ENCODE peak calls at places on chromosomes 2 and 18, in nine cellular contexts. I, R, L, G, Q, Y, S, T and U are unnamed samples. For H3K9me3, the result is how much of the 10 kb centered on the place peaks cover.

GRCh38 chr2:231245253-231246094 is 47.0 kb downstream of the ARMC9 start:
- DNase-seq in I (no peak), R (peak), L (no peak), G (no peak), Q (no peak), Y (peak), S (no peak), T (no peak), U (no peak)

GRCh38 chr18:69725009-69725408 is 222.7 kb downstream of the CD226 start:
- DNase-seq in I (no peak), R (no peak), L (no peak), G (no peak), Q (peak), Y (no peak), S (no peak), T (no peak), U (no peak)

GRCh38 chr2:74893332-74893731 is 59.4 kb downstream of the HK2 start:
- DNase-seq in I (no peak), R (no peak), L (no peak), G (no peak), Q (no peak), Y (peak), S (no peak), T (no peak), U (no peak)

GRCh38 chr2:231621051-231621879 is 28.6 kb downstream of the TEX44 start:
- DNase-seq in I (no peak), R (no peak), L (no peak), G (no peak), Q (no peak), Y (no peak), S (no peak), T (no peak), U (no peak)

GRCh38 chr2:173999272-173999671 is 34.1 kb upstream of the SP3 start:
- DNase-seq in I (peak), R (peak), L (no peak), G (no peak), Q (peak), Y (no peak), S (no peak), T (no peak), U (no peak)

GRCh38 chr2:151632993-151633592 is 101.2 kb downstream of the NEB start:
- DNase-seq in I (no peak), R (no peak), L (no peak), G (no peak), Q (no peak), Y (peak), S (no peak), T (peak), U (no peak)

GRCh38 chr2:20431772-20432171 is 15.1 kb upstream of the RHOB start:
- DNase-seq in I (no peak), R (no peak), L (no peak), G (no peak), Q (peak), Y (no peak), S (no peak), T (no peak), U (no peak)

GRCh38 chr2:101697794-101698418 is 399 bp downstream of the MAP4K4 start:
- DNase-seq in I (no peak), R (peak), L (no peak), G (no peak), Q (no peak), Y (no peak), S (peak), T (no peak), U (peak)

GRCh38 chr18:23573948-23574431 is 12.3 kb downstream of the NPC1 start:
- DNase-seq in I (no peak), R (no peak), L (peak), G (peak), Q (no peak), Y (no peak), S (peak), T (no peak), U (peak)

GRCh38 chr2:121489284-121489683 is 41.4 kb upstream of the RNU4ATAC start:
- DNase-seq in I (no peak), R (peak), L (no peak), G (no peak), Q (no peak), Y (peak), S (no peak), T (no peak), U (no peak)

GRCh38 chr2:49360051-49360767 is 205.9 kb upstream of the FSHR start:
- DNase-seq in I (no peak), R (no peak), L (no peak), G (no peak), Q (no peak), Y (no peak), S (no peak), T (no peak), U (no peak)

GRCh38 chr2:120589782-120590608 is 145.7 kb upstream of the GLI2 start:
- DNase-seq in I (no peak), R (no peak), L (no peak), G (no peak), Q (no peak), Y (peak), S (no peak), T (no peak), U (peak)

GRCh38 chr18:23617412-23618009 is 31.2 kb upstream of the NPC1 start:
- DNase-seq in I (no peak), R (no peak), L (no peak), G (no peak), Q (no peak), Y (no peak), S (no peak), T (no peak), U (no peak)

GRCh38 chr2:179071810-179072355 is 21.9 kb upstream of the CCDC141 start:
- DNase-seq in I (no peak), R (no peak), L (no peak), G (no peak), Q (no peak), Y (no peak), S (no peak), T (no peak), U (no peak)

GRCh38 chr2:96505231-96505889 is at the start of gene NEURL3:
- DNase-seq in I (no peak), R (peak), L (no peak), G (no peak), Q (no peak), Y (peak), S (no peak), T (no peak), U (no peak)

GRCh38 chr2:119011162-119011909 is 69.3 kb downstream of the MARCO start:
- DNase-seq in I (no peak), R (peak), L (peak), G (no peak), Q (no peak), Y (peak), S (peak), T (peak), U (peak)

GRCh38 chr2:54859997-54860701 is 136.7 kb downstream of the EML6 start:
- DNase-seq in I (no peak), R (no peak), L (no peak), G (no peak), Q (no peak), Y (peak), S (no peak), T (no peak), U (no peak)

GRCh38 chr2:235740821-235741220 is 247.0 kb downstream of the AGAP1 start:
- DNase-seq in I (no peak), R (no peak), L (no peak), G (no peak), Q (no peak), Y (peak), S (no peak), T (peak), U (no peak)

GRCh38 chr18:48833701-48834394 is 116.9 kb downstream of the SMAD7 start:
- DNase-seq in I (peak), R (no peak), L (peak), G (peak), Q (peak), Y (no peak), S (peak), T (no peak), U (no peak)

GRCh38 chr18:39350916-39351315 is 1785.3 kb upstream of the CELF4 start:
- DNase-seq in I (no peak), R (no peak), L (no peak), G (no peak), Q (no peak), Y (no peak), S (no peak), T (no peak), U (no peak)

GRCh38 chr2:109058215-109058614 is 69.2 kb upstream of the EDAR start:
- DNase-seq in I (no peak), R (no peak), L (no peak), G (no peak), Q (no peak), Y (no peak), S (no peak), T (no peak), U (no peak)

GRCh38 chr18:49072524-49072934 is 121.8 kb upstream of the SMAD7 start:
- DNase-seq in I (no peak), R (no peak), L (no peak), G (no peak), Q (no peak), Y (no peak), S (no peak), T (no peak), U (no peak)

GRCh38 chr18:46343940-46344372 is 239.8 kb downstream of the HAUS1 start:
- DNase-seq in I (peak), R (no peak), L (peak), G (peak), Q (peak), Y (no peak), S (peak), T (no peak), U (no peak)

GRCh38 chr2:100392715-100393114 is 24.8 kb downstream of the CHST10 start:
- DNase-seq in I (no peak), R (no peak), L (no peak), G (no peak), Q (no peak), Y (no peak), S (no peak), T (no peak), U (no peak)

GRCh38 chr2:58047373-58047674 is 718 bp downstream of the VRK2 start:
- DNase-seq in I (no peak), R (no peak), L (no peak), G (no peak), Q (no peak), Y (no peak), S (no peak), T (no peak), U (no peak)

GRCh38 chr2:44548221-44549098 is 186.7 kb downstream of the CAMKMT start:
- DNase-seq in I (no peak), R (no peak), L (no peak), G (no peak), Q (no peak), Y (no peak), S (no peak), T (no peak), U (no peak)

GRCh38 chr2:98806266-98806697 is 75.3 kb upstream of the MGAT4A start:
- DNase-seq in I (peak), R (peak), L (peak), G (no peak), Q (peak), Y (no peak), S (no peak), T (no peak), U (peak)

GRCh38 chr2:206526416-206526815 is 83.1 kb downstream of the ADAM23 start:
- DNase-seq in I (no peak), R (no peak), L (no peak), G (no peak), Q (no peak), Y (no peak), S (no peak), T (no peak), U (no peak)

GRCh38 chr2:42874838-42875801 is 82.7 kb upstream of the HAAO start:
- DNase-seq in I (peak), R (no peak), L (no peak), G (no peak), Q (peak), Y (no peak), S (no peak), T (no peak), U (peak)

GRCh38 chr18:1498216-1498615 is 593.5 kb downstream of the ADCYAP1 start:
- DNase-seq in I (no peak), R (no peak), L (no peak), G (no peak), Q (no peak), Y (no peak), S (no peak), T (no peak), U (no peak)

GRCh38 chr18:1499265-1499664 is 594.6 kb downstream of the ADCYAP1 start:
- DNase-seq in I (no peak), R (no peak), L (no peak), G (no peak), Q (no peak), Y (no peak), S (no peak), T (no peak), U (no peak)

DNA sequence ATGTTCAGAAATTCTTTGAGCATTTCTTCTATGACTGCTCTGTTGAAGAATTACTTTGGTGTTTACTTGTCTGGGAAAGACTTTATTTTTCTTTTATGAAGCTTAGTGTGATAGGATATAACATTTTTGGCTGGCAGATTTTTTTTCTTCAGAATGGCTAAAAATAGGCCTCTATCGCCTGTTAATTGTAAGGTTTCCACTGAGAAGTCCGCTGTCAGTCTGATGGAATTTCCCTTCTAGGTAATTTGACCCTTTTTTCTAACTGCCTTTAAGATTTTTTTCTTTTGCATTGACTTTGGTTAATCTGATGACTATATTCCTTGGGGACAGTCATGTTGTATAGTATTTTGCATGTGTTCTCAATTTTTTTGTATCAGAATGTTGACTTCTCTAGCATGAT is 590.7 kb downstream of the ADCYAP1 start:
- DNase-seq in I (no peak), R (no peak), L (no peak), G (no peak), Q (no peak), Y (no peak), S (no peak), T (no peak), U (no peak)
- H3K9me3 ChIP-seq in I (under half), R (under half), L (under half), G (under half), Q (under half), Y (under half), S (under half), T (under half), U (under half)

GRCh38 chr2:133053541-133053940 is 383.5 kb upstream of the LYPD1 start:
- DNase-seq in I (no peak), R (no peak), L (no peak), G (no peak), Q (no peak), Y (no peak), S (no peak), T (no peak), U (no peak)
- H3K9me3 ChIP-seq in I (under half), R (under half), L (under half), G (under half), Q (under half), Y (under half), S (under half), T (under half), U (under half)

DNA sequence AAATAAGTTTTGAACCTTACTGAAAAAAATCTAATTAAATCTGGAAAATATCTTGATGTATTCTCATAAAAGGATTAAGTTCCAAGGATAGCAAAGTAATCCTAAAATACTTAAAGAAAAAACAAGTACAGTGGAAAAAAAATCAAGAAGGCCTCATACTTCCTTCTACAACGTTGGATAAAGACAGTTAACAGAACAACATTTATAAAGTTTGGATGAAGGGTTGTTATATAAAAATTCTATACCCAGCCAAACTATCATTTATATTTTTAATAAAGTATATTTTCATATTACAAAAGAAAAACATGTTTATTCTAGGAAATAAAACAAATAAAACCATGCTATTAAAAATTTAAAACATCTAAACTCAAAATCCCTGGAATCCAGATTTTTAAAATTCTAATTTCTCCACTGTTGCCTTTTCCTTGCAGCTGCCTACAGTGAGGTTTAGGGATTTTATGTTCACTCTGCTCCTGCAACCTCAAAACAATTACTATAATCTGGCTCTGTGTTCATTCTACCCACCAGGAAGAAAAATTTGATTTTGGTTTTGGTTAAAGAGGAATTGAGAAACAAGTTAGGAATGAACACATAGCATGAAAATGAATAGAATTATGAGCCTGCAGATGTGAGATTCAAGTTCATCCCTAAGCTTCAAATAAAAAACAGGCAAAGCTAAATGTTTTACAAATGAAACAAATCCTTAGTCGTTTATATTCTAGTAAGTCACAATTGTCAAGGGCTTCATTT is 142.8 kb downstream of the LPIN1 start:
- DNase-seq in I (no peak), R (no peak), L (no peak), G (no peak), Q (no peak), Y (no peak), S (no peak), T (no peak), U (no peak)
- H3K9me3 ChIP-seq in I (under half), R (under half), L (under half), G (under half), Q (under half), Y (under half), S (under half), T (under half), U (under half)

GRCh38 chr2:166726525-166726924 is 161.8 kb upstream of the XIRP2 start:
- DNase-seq in I (no peak), R (no peak), L (no peak), G (no peak), Q (no peak), Y (no peak), S (no peak), T (no peak), U (no peak)

GRCh38 chr2:166725907-166726306 is 162.4 kb upstream of the XIRP2 start:
- DNase-seq in I (no peak), R (no peak), L (no peak), G (no peak), Q (no peak), Y (no peak), S (no peak), T (no peak), U (no peak)

GRCh38 chr2:166727105-166727504 is 161.2 kb upstream of the XIRP2 start:
- DNase-seq in I (no peak), R (no peak), L (no peak), G (no peak), Q (no peak), Y (no peak), S (no peak), T (no peak), U (no peak)
- H3K9me3 ChIP-seq in I (under half), R (under half), L (under half), G (under half), Q (under half), Y (under half), S (under half), T (under half), U (under half)

DNA sequence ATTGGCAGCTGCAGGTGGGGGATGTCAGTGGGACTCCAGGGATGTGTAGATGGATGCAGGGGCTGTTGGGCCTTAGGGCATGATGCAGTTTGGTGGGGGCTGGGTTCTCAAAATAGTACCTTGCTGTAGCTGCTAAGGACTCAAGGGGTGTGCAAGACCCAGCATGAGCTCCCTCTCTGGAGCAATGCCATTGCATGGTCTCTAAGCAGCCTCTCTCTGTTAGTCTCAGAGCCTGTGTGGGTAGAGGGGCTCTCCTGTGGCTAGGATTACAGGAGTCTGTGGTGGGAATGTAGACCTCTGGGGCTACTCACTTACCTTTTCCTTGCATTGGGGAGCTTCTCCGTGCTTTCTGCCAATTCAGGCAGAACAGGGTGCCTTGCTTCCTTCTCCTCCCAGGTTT is 228.9 kb downstream of the LPIN1 start:
- DNase-seq in I (no peak), R (no peak), L (no peak), G (no peak), Q (no peak), Y (no peak), S (no peak), T (no peak), U (no peak)
- H3K9me3 ChIP-seq in I (under half), R (under half), L (under half), G (under half), Q (under half), Y (under half), S (under half), T (under half), U (under half)

GRCh38 chr18:55878224-55878623 is 290.2 kb upstream of the TCF4 start:
- DNase-seq in I (no peak), R (no peak), L (no peak), G (no peak), Q (no peak), Y (no peak), S (no peak), T (no peak), U (no peak)
- H3K9me3 ChIP-seq in I (under half), R (under half), L (under half), G (under half), Q (under half), Y (under half), S (under half), T (under half), U (under half)

DNA sequence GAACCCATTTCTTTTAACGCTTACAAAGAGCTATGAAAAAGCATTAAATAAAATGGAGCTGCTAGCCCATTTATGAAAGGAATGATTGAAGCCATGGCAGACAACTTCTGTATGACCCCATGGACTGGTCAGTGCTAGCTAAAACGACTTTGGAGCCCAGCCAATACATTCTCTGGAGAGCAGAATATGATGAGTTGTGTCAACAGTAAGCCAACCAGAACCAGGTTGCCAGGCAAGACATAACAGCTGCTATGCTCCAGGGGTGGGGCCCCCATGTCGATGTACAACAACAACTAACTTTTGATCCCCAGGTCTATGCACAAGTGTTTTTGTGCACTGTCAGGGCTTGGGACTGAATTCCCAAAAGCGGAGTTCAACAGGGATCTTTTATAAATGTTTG is 64.8 kb upstream of the MYO3B start:
- DNase-seq in I (no peak), R (no peak), L (no peak), G (no peak), Q (no peak), Y (no peak), S (no peak), T (no peak), U (no peak)
- H3K9me3 ChIP-seq in I (under half), R (under half), L (under half), G (under half), Q (under half), Y (under half), S (under half), T (under half), U (under half)

DNA sequence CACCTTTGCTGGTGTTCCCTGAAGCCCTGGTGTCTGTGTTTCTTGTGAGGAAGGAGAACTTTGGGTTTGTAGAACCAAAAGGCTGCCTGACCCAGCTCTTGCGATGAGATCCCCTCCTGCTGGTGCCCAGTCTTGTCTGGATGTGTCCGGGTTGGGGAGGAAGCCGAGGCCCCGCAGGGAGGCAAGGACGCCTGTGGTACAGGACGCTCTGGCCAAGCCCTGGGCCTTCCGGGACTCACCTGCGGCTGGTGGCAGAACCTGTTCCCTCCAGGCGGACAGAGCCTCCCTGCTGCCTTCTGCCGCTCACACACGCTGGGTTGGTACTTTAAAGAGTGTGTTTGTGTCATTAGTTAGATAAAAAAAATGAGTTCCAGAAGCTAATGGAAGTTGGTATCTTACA is 616.2 kb downstream of the GALR1 start:
- DNase-seq in I (no peak), R (no peak), L (no peak), G (no peak), Q (no peak), Y (no peak), S (no peak), T (no peak), U (no peak)
- H3K9me3 ChIP-seq in I (under half), R (under half), L (under half), G (under half), Q (under half), Y (under half), S (under half), T (under half), U (under half)